ENCODE peak calls at places on chromosomes 6 and 20, in five cellular contexts. Q, G, O, B and W are unnamed samples.

GRCh38 chr6:24775520-24776058 is 852 bp downstream of the GMNN start:
- DNase-seq in Q (no peak), G (no peak), O (no peak), B (peak; percentile 33), W (no peak)

GRCh38 chr6:166675736-166676135 is 48.7 kb upstream of the RPS6KA2 start:
- DNase-seq in Q (no peak), G (no peak), O (no peak), B (peak; percentile 13), W (no peak)

GRCh38 chr20:37511605-37512275 is 9.3 kb upstream of the NNAT start:
- DNase-seq in Q (no peak), G (no peak), O (no peak), B (no peak), W (no peak)

GRCh38 chr6:71123051-71123450 is 165.6 kb upstream of the OGFRL1 start:
- DNase-seq in Q (no peak), G (no peak), O (no peak), B (no peak), W (no peak)

GRCh38 chr20:34074101-34074760 is 37.8 kb downstream of the EIF2S2 start:
- DNase-seq in Q (no peak), G (no peak), O (no peak), B (no peak), W (no peak)

GRCh38 chr20:44079291-44079690 is 107.7 kb downstream of the JPH2 start:
- DNase-seq in Q (no peak), G (no peak), O (no peak), B (no peak), W (no peak)

GRCh38 chr6:101163611-101164010 is 229.9 kb upstream of the GRIK2 start:
- DNase-seq in Q (no peak), G (no peak), O (no peak), B (no peak), W (no peak)

GRCh38 chr6:135922746-135923145 is 71.2 kb downstream of the PDE7B start:
- DNase-seq in Q (no peak), G (peak; percentile 76), O (no peak), B (no peak), W (peak; percentile 53)

GRCh38 chr6:78243519-78243918 is 590.7 kb downstream of the MEI4 start:
- DNase-seq in Q (peak; percentile 53), G (no peak), O (no peak), B (no peak), W (no peak)

GRCh38 chr20:51361258-51361657 is 181.3 kb downstream of the NFATC2 start:
- DNase-seq in Q (no peak), G (no peak), O (no peak), B (no peak), W (no peak)

GRCh38 chr20:2653511-2654383 is 1.3 kb downstream of the NOP56 start:
- DNase-seq in Q (no peak), G (no peak), O (no peak), B (no peak), W (no peak)

GRCh38 chr6:118784641-118785164 is 109.2 kb upstream of the ASF1A start:
- DNase-seq in Q (no peak), G (peak; percentile 52), O (peak; percentile 23), B (peak; percentile 36), W (no peak)

GRCh38 chr6:135260612-135261011 is 79.5 kb downstream of the MYB start:
- DNase-seq in Q (no peak), G (no peak), O (no peak), B (no peak), W (no peak)

GRCh38 chr20:63775096-63775978 is 35.8 kb downstream of the SLC2A4RG start:
- DNase-seq in Q (peak; percentile 60), G (peak; percentile 60), O (peak; percentile 78), B (no peak), W (peak; percentile 17)

GRCh38 chr20:40481337-40481736 is 207.7 kb downstream of the MAFB start:
- DNase-seq in Q (no peak), G (no peak), O (no peak), B (no peak), W (no peak)

GRCh38 chr6:62429781-62430180 is 143.8 kb upstream of the KHDRBS2 start:
- DNase-seq in Q (no peak), G (no peak), O (no peak), B (no peak), W (no peak)

DNA sequence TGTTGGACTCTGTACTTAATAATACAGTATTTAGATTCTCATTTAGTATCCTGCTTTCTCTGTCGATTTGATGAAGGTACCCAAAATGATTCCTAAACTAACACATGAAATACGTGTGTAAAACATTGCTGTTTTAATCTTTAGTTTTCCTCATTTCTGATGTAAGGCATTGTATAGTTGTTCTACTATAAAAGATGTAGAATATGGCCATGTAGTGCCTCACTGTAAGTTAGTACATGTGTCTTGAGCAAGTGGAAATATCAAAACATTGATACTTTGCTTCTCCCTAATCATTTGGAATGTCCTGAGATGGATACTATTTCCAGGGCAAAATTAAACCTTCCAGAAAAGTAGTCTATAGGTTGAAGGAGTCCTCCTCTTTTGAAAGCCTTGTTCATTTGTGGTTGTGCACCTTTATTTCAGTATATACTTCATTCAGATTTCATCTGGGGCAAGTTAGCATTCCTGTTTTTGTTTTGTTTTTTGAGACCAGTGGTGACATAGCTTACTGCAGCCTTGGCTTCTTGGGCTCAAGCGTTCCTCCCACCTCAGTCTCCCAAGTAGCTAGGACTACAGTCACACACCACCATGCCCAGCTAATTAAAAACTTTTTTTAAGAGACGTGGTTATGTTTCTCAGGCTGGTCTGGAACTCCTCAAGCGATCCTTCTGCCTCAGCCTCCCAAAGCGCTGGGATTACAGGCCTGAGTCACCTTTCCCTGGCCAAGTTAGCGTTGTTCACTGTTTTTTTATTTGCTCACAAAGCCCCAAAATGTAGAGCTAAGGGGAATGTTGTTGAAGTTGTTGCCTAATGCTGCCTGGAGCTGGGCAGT is 11.6 kb downstream of the SRSF3 start:
- DNase-seq in Q (no peak), G (no peak), O (no peak), B (no peak), W (no peak)
- TF ChIP-seq POLR2A in Q (no peak), G (no peak), O (no peak), B (peak; percentile 23), W (no peak)

GRCh38 chr6:17602888-17603287 is 2.8 kb downstream of the FAM8A1 start:
- DNase-seq in Q (no peak), G (no peak), O (no peak), B (peak; percentile 87), W (no peak)

GRCh38 chr6:17596085-17596484 is 4.0 kb upstream of the FAM8A1 start:
- DNase-seq in Q (no peak), G (no peak), O (no peak), B (no peak), W (no peak)

GRCh38 chr6:17601389-17601703 is 1.2 kb downstream of the FAM8A1 start:
- DNase-seq in Q (peak; percentile 36), G (no peak), O (no peak), B (no peak), W (no peak)

GRCh38 chr6:17599885-17600526 is at the start of gene FAM8A1:
- DNase-seq in Q (peak; percentile 84), G (peak; percentile 95), O (peak; percentile 97), B (peak; percentile 91), W (peak; percentile 96)

GRCh38 chr6:17600527-17601388 is 656 bp downstream of the FAM8A1 start:
- DNase-seq in Q (peak; percentile 44), G (peak; percentile 47), O (peak; percentile 53), B (peak; percentile 24), W (peak; percentile 70)
- TF ChIP-seq CTCF in Q (no peak), G (no peak), O (no peak), B (peak; percentile 41), W (no peak)

GRCh38 chr6:34190504-34191122 is 44.7 kb upstream of the GRM4 start:
- DNase-seq in Q (no peak), G (no peak), O (no peak), B (no peak), W (no peak)
- TF ChIP-seq POLR2A in Q (no peak), G (no peak), O (no peak), B (no peak), W (no peak)

DNA sequence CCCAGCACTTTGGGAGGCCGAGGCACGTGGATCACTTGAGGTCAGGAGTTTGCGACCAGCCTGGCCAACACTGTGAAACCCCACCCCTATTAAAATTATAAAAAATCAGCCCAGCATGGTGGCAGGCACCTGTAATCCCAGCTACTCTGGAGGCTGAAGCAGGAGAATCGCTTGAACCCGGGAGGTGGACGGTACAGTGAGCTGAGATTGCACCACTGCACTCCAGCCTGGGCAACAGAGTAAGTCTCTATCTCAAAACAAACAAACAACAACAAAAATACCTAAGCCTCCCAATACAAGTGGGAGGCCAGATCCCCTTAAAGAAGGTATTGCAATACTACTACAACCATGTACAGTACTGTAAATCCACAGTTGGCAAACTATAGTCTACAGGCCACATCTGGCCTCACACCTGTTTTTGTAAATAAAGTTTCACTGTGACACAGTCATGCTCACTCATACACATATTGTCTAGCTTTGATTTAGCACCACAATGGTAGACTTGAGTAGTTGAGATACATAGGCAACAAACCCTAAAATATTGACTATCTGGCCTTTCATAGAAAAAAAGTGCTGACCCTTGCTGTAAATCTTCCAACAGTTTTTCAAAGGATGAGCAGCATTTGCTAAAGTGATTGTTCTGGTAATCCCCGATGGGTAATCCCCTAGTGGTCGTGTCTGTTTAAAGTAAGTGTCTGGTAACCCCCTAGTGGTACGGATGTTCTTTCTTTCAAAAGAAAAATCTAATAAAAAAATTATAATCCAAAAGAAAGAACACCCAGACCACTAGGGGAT is 202.0 kb downstream of the RNGTT start:
- DNase-seq in Q (no peak), G (no peak), O (no peak), B (no peak), W (no peak)
- TF ChIP-seq CTCF in Q (no peak), G (no peak), O (no peak), B (no peak), W (no peak)

GRCh38 chr20:17873410-17874270 is 95.0 kb downstream of the SNX5 start:
- DNase-seq in Q (peak; percentile 83), G (peak; percentile 92), O (peak; percentile 91), B (peak; percentile 91), W (peak; percentile 99)
- TF ChIP-seq POLR2A in Q (no peak), G (peak; percentile 27), O (no peak), B (peak; percentile 77), W (peak; percentile 74)